ENCODE peak calls at places on chromosome 21, in four cellular contexts. N, K, O and S are unnamed samples.
A peak's percentile ranks its signal among the peaks of the same experiment; 100 is the strongest.

GRCh38 chr21:36913247-36914169 is 53.0 kb downstream of the HLCS start:
- DNase-seq in O (no peak), K (no peak), N (no peak), S (no peak)

GRCh38 chr21:46226920-46227599 is 1.5 kb downstream of the LSS start:
- DNase-seq in K (peak; percentile 63), O (peak; percentile 71), N (peak; percentile 21), S (peak; percentile 88)

GRCh38 chr21:45207839-45208626 is 79.7 kb downstream of the POFUT2 start:
- DNase-seq in O (no peak), K (peak; percentile 12), N (no peak), S (no peak)

GRCh38 chr21:16418663-16419062 is 688.9 kb downstream of the USP25 start:
- DNase-seq in N (no peak), K (no peak), O (peak; percentile 7), S (no peak)

GRCh38 chr21:42376338-42376982 is 10.1 kb upstream of the TFF1 start:
- DNase-seq in O (no peak), K (no peak), N (no peak), S (no peak)

GRCh38 chr21:41167348-41168342 is at the start of gene BACE2:
- DNase-seq in N (peak; percentile 74), O (peak; percentile 44), K (peak; percentile 69), S (peak; percentile 63)

GRCh38 chr21:21373969-21374368 is 375.8 kb downstream of the NCAM2 start:
- DNase-seq in N (peak; percentile 8), K (no peak), O (no peak), S (peak; percentile 33)

GRCh38 chr21:26438976-26439375 is 134.1 kb downstream of the CYYR1 start:
- DNase-seq in N (no peak), K (no peak), O (no peak), S (no peak)

GRCh38 chr21:36385909-36386642 is 884 bp downstream of the CHAF1B start:
- DNase-seq in K (peak; percentile 5), O (no peak), N (no peak), S (peak; percentile 13)

GRCh38 chr21:10430007-10430406 is 91.4 kb upstream of the TPTE start:
- DNase-seq in K (no peak), O (no peak), N (no peak), S (no peak)

GRCh38 chr21:24514081-24514733 is 1093.1 kb downstream of the MRPL39 start:
- DNase-seq in O (peak; percentile 7), N (peak; percentile 9), K (peak; percentile 1), S (peak; percentile 1)

GRCh38 chr21:37060296-37060695 is 12.6 kb downstream of the PIGP start:
- DNase-seq in K (no peak), O (peak; percentile 95), N (peak; percentile 99), S (peak; percentile 99)

GRCh38 chr21:18384771-18385170 is 18.8 kb downstream of the TMPRSS15 start:
- DNase-seq in N (peak; percentile 37), O (peak; percentile 3), K (peak; percentile 3), S (peak; percentile 60)

GRCh38 chr21:16323586-16323985 is 593.8 kb downstream of the USP25 start:
- DNase-seq in O (no peak), N (peak; percentile 23), K (no peak), S (peak; percentile 56)

GRCh38 chr21:45994738-45995685 is 13.4 kb downstream of the COL6A1 start:
- DNase-seq in O (no peak), K (no peak), N (no peak), S (no peak)

GRCh38 chr21:45997205-45997494 is 15.6 kb downstream of the COL6A1 start:
- DNase-seq in K (no peak), N (no peak), O (no peak), S (no peak)

GRCh38 chr21:45322231-45322959 is 34.7 kb upstream of the POFUT2 start:
- DNase-seq in K (no peak), O (no peak), N (no peak), S (no peak)

GRCh38 chr21:15004721-15005370 is 60.0 kb downstream of the NRIP1 start:
- DNase-seq in K (no peak), O (peak; percentile 22), N (no peak), S (no peak)

GRCh38 chr21:44365251-44365966 is 12.0 kb downstream of the TRPM2 start:
- DNase-seq in K (no peak), N (no peak), O (no peak), S (no peak)

GRCh38 chr21:41316641-41317392 is at the start of gene FAM3B:
- DNase-seq in N (no peak), K (no peak), O (no peak), S (no peak)

GRCh38 chr21:45818904-45819285 is 162.7 kb upstream of the COL6A1 start:
- DNase-seq in N (peak; percentile 91), K (peak; percentile 72), O (peak; percentile 17), S (peak; percentile 83)

GRCh38 chr21:44006017-44006624 is 6.0 kb upstream of the TRAPPC10 start:
- DNase-seq in K (no peak), O (peak; percentile 87), N (peak; percentile 92), S (peak; percentile 93)

GRCh38 chr21:36803051-36803709 is 104.3 kb downstream of the SIM2 start:
- DNase-seq in K (no peak), N (no peak), O (no peak), S (no peak)

GRCh38 chr21:37128069-37128468 is 55.0 kb downstream of the TTC3 start:
- DNase-seq in N (no peak), K (no peak), O (peak; percentile 28), S (no peak)

GRCh38 chr21:45882641-45883040 is 98.9 kb upstream of the COL6A1 start:
- DNase-seq in K (no peak), O (no peak), N (no peak), S (no peak)

GRCh38 chr21:45351061-45351460 is 53.9 kb upstream of the COL18A1 start:
- DNase-seq in N (no peak), K (no peak), O (no peak), S (no peak)

GRCh38 chr21:46347791-46348381 is 23.9 kb downstream of the PCNT start:
- DNase-seq in N (peak; percentile 22), O (no peak), K (no peak), S (no peak)

GRCh38 chr21:34910396-34910795 is 138.7 kb downstream of the RUNX1 start:
- DNase-seq in O (no peak), N (no peak), K (no peak), S (no peak)

GRCh38 chr21:34911360-34911759 is 137.7 kb downstream of the RUNX1 start:
- DNase-seq in N (no peak), K (no peak), O (no peak), S (no peak)

GRCh38 chr21:34913786-34914185 is 135.3 kb downstream of the RUNX1 start:
- DNase-seq in K (no peak), N (no peak), O (no peak), S (no peak)

GRCh38 chr21:34914239-34914638 is 134.9 kb downstream of the RUNX1 start:
- DNase-seq in N (no peak), O (no peak), K (no peak), S (no peak)

DNA sequence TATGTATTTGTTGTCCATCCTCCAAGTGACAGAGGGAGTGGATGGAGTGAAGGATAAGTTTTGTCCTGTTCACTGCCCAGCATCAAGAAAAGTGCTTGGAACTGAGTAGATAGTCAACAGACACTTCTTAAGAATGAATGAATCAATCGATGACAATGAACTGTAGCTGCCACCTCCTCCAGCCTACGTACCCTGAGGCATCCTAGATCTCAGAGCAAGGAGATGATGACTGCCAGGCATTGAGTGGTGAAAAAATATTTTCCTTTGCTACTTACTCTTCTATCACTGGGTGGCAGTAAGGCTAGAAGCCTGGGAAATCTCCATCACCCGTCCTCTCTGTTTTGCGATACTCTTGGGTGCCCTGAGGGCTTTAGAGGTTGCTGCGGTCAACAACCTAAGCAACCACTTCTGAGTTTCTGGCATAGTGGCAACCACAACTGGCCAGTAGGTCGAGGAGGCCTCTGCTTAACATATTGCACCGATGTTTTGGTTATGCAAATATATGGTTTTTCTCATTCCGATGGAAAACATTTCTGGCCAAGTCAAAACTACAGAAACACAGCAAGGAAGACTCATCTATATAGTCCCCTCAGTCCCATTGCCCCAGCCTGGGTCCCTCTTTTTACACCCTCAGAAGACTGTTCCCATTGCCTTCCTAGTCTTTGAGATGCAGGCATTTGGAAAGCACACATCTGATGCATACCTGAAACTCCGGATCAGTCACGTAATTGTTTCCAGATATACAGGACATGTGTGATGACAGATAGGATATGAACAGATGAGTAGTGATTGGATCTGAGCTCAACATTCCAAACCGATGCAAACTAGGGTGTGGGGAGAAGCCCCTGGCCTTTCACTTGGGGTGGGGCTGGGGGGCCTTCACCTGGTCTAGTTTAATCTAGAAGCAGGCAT is 136.8 kb downstream of the RUNX1 start:
- DNase-seq in K (peak; percentile 54), N (no peak), O (no peak), S (peak; percentile 30)
- TF ChIP-seq CTCF in K (no peak), N (no peak), O (no peak), S (peak; percentile 34)

DNA sequence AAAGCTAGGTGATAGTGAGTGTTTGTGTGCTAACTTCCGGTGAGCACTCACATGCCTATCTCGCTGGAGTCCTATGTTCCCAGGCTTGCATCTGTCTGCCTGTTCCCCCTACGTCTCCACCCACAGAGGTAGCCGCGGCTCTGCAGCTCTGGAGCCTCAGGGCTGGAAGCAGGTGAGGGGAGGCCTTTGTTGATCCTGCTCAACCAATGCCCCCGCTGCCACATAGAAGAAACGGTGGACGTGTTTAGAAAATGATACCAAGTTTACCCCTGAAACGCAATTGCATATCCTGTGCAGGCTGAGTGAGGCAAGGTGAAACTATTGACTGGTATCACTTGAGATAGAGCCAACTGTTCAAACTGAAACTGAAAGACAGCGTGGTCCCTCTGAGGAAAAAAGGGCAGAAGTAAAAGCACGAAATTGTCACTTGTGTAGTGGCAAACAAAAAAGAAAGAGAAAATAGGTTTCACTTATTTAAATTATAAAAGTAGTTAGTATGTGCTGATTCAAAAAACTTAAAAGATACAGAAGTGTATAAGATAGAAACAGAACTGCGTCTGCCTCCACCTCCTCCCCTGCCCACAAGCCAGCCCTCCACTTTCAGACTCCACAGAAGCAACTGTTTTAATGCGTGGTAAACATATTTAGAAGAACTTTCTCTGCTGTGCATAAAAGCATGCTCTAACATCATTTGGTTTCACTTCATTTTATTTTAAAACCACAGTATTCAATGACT is 38.6 kb upstream of the ETS2 start:
- DNase-seq in K (peak; percentile 94), N (no peak), O (peak; percentile 77), S (no peak)
- H3K4me3 ChIP-seq in K (peak overlapping the region; percentile 36), N (no peak overlapping the region), O (no peak overlapping the region), S (no peak overlapping the region)

GRCh38 chr21:32412998-32413504 is 545 bp downstream of the EVA1C start:
- DNase-seq in K (no peak), O (peak; percentile 22), N (peak; percentile 23), S (no peak)

GRCh38 chr21:32413697-32414578 is 1.4 kb downstream of the EVA1C start:
- DNase-seq in O (peak; percentile 40), N (peak; percentile 69), K (no peak), S (peak; percentile 47)

GRCh38 chr21:32415451-32415850 is 2.9 kb downstream of the EVA1C start:
- DNase-seq in N (no peak), K (no peak), O (no peak), S (no peak)

GRCh38 chr21:32415999-32416398 is 3.5 kb downstream of the EVA1C start:
- DNase-seq in K (no peak), N (no peak), O (no peak), S (no peak)

GRCh38 chr21:32414579-32415358 is 2.3 kb downstream of the EVA1C start:
- DNase-seq in K (no peak), O (peak; percentile 51), N (peak; percentile 67), S (peak; percentile 76)
- TF ChIP-seq CTCF in K (no peak), O (peak; percentile 45), N (peak; percentile 53), S (peak; percentile 76)

GRCh38 chr21:19874521-19874920 is 1123.7 kb upstream of the NCAM2 start:
- DNase-seq in O (no peak), N (no peak), K (no peak), S (no peak)

DNA sequence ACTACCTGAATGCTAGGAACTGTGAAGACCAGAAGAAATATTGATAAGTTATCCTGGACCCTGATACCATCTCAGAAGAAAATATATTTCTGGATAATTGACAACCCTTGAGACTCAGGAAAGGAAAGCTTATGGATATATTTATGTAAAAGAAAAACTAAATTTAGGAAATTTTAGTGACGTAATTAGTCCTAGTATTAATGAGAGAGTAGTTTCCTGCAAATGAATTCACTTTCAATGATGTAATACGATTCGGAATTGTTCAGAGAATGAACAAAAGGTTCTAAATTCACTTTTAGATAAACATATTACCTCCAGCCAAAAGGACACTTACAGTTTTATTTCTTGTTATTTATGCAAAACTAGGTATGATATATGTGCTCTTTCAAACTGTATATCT is 1120.1 kb upstream of the NCAM2 start:
- DNase-seq in K (no peak), O (no peak), N (no peak), S (no peak)
- H3K4me3 ChIP-seq in K (no peak overlapping the region), O (no peak overlapping the region), N (no peak overlapping the region), S (no peak overlapping the region)